ENCODE peak calls at places on chromosomes 6 and 20, in ten cellular contexts. J is heart left ventricle, P is ovary, A is A549, H is gastrocnemius medialis, W is esophagus squamous epithelium, F is erythroblast, Z is spleen, I is breast epithelium, K is testis. X is an unnamed sample.

GRCh38 chr6:137084865-137085617 is 40.3 kb upstream of the IL20RA start:
- DNase-seq in J (no peak), P (no peak), A (no peak), H (no peak), W (no peak), F (no peak), Z (no peak), I (no peak), K (no peak), X (no peak)

GRCh38 chr20:39206899-39207564 is 244.9 kb downstream of the DHX35 start:
- DNase-seq in J (no peak), P (no peak), A (no peak), H (peak; percentile 38), W (no peak), F (no peak), Z (no peak), I (peak; percentile 32), K (no peak), X (peak; percentile 29)

GRCh38 chr6:140897349-140897748 is 1235.4 kb upstream of the GJE1 start:
- DNase-seq in J (no peak), P (no peak), A (no peak), H (no peak), W (no peak), F (no peak), Z (no peak), I (no peak), K (no peak), X (no peak)

GRCh38 chr6:3623451-3624267 is 127.9 kb downstream of the PXDC1 start:
- DNase-seq in J (no peak), P (no peak), A (no peak), H (no peak), W (no peak), F (no peak), Z (peak; percentile 33), I (peak; percentile 3), K (no peak), X (peak; percentile 18)

GRCh38 chr20:21430031-21430430 is 32.7 kb upstream of the NKX2-4 start:
- DNase-seq in J (no peak), P (no peak), A (no peak), H (no peak), W (no peak), F (no peak), Z (no peak), I (no peak), K (no peak), X (no peak)

GRCh38 chr6:40251609-40252008 is 317.3 kb upstream of the MOCS1 start:
- DNase-seq in J (no peak), P (no peak), A (no peak), H (no peak), W (no peak), F (no peak), Z (no peak), I (no peak), K (no peak), X (no peak)

GRCh38 chr20:59518881-59519706 is 85.2 kb upstream of the PHACTR3 start:
- DNase-seq in J (peak; percentile 22), P (no peak), A (peak; percentile 65), H (no peak), W (no peak), F (peak; percentile 25), Z (no peak), I (no peak), K (peak; percentile 53), X (peak; percentile 42)

GRCh38 chr20:63740070-63740500 is 509 bp downstream of the SLC2A4RG start:
- DNase-seq in J (no peak), P (peak; percentile 71), A (no peak), H (no peak), W (no peak), F (peak; percentile 61), Z (peak; percentile 92), I (no peak), K (no peak), X (peak; percentile 60)

DNA sequence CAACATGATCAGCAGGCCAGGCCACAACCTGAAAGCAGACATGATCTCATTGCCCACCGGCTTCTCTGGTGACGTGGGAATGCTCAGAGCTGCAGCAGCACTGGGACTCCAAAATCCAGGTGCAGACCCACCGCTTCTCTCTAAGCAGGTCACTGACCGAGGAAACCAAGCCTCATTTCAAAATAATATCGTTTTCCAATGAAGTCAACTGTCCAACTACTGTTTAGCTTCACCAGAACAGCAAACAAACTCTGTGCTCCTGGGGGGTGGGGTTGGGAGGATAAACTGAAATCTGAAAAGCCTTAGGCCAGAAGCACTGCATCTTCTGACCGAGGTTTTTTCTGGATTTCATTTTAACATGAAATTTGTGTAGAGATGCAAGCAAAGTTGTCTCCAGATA is at the start of gene GPLD1:
- DNase-seq in J (no peak), P (no peak), A (no peak), H (no peak), W (no peak), F (no peak), Z (no peak), I (no peak), K (no peak), X (no peak)
- TF ChIP-seq POLR2A in J (no peak), P (no peak), A (no peak), H (no peak), W (no peak), F (no peak), Z (no peak), I (no peak), K (no peak), X (no peak)

DNA sequence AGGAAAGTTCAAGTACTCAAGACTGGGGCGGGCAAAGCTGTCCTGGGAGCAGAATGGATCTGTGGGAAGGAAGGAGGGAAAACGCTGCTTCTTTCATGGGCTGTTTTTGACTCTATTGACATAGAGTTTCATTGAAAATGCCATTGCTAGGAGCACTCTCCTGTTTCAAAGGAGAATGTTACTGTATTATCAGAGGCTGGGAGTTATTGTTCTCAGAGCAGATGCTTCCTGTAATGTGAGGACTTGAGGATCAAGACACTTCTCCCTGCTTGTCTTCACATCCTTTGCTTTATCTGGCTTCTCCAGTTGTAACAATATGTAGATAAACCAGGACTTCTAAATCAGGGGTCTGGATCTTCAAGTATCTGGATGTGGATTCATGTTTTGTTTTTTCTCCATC is 3.7 kb downstream of the CD109 start:
- DNase-seq in J (no peak), P (no peak), A (no peak), H (no peak), W (no peak), F (no peak), Z (no peak), I (no peak), K (no peak), X (no peak)
- TF ChIP-seq POLR2A in J (no peak), P (no peak), A (no peak), H (no peak), W (no peak), F (no peak), Z (no peak), I (no peak), K (no peak), X (no peak)

GRCh38 chr6:155183095-155183494 is 80.7 kb upstream of the CLDN20 start:
- DNase-seq in J (no peak), P (no peak), A (no peak), H (no peak), W (no peak), F (no peak), Z (no peak), I (no peak), K (no peak), X (no peak)
- TF ChIP-seq POLR2A in J (no peak), P (no peak), A (no peak), H (no peak), W (no peak), F (no peak), Z (no peak), I (no peak), K (no peak), X (no peak)

GRCh38 chr6:26199773-26200728 is 112.8 kb downstream of the HFE start:
- DNase-seq in J (no peak), P (no peak), A (no peak), H (no peak), W (no peak), F (peak; percentile 86), Z (no peak), I (no peak), K (no peak), X (peak; percentile 92)
- TF ChIP-seq POLR2A in J (no peak), P (no peak), A (no peak), H (no peak), W (no peak), F (peak; percentile 93), Z (no peak), I (no peak), K (no peak), X (no peak)

GRCh38 chr20:10758446-10758845 is 84.6 kb upstream of the JAG1 start:
- DNase-seq in J (no peak), P (no peak), A (peak; percentile 17), H (no peak), W (no peak), F (no peak), Z (no peak), I (no peak), K (no peak), X (no peak)
- TF ChIP-seq POLR2A in J (no peak), P (no peak), A (no peak), H (no peak), W (no peak), F (no peak), Z (no peak), I (no peak), K (no peak), X (no peak)

GRCh38 chr6:11232177-11232967 is at the start of gene NEDD9:
- DNase-seq in J (peak; percentile 96), P (peak; percentile 90), A (peak; percentile 94), H (peak; percentile 92), W (peak; percentile 77), F (peak; percentile 95), Z (peak; percentile 99), I (peak; percentile 98), K (peak; percentile 99), X (peak; percentile 99)
- TF ChIP-seq POLR2A in J (peak; percentile 99), P (peak; percentile 85), A (peak; percentile 85), H (peak; percentile 80), W (no peak), F (peak; percentile 88), Z (peak; percentile 95), I (peak; percentile 94), K (peak; percentile 100), X (peak; percentile 99)

GRCh38 chr6:32944265-32944664 is 3.4 kb upstream of the HLA-DMB start:
- DNase-seq in J (no peak), P (no peak), A (no peak), H (no peak), W (no peak), F (no peak), Z (peak; percentile 82), I (no peak), K (no peak), X (no peak)
- TF ChIP-seq POLR2A in J (no peak), P (no peak), A (no peak), H (no peak), W (no peak), F (no peak), Z (peak; percentile 41), I (no peak), K (no peak), X (no peak)

X was measured in adrenal gland.